ENCODE peak calls at places on chromosomes 1 and 21, in five cellular contexts. Y is right cardiac atrium; B is effector CD4-positive, alpha-beta T cell; G is substantia nigra; W is activated T-helper 1 cell treated with Interleukin-2 at 50 U/mL for 16 hours. C is an unnamed sample.

GRCh38 chr1:64894438-64895196 is 71.7 kb downstream of the JAK1 start:
- DNase-seq in Y (no peak), B (no peak), G (no peak), W (no peak), C (no peak)

GRCh38 chr1:161260939-161261858 is 2.7 kb downstream of the PCP4L1 start:
- DNase-seq in Y (no peak), B (no peak), G (no peak), W (no peak), C (no peak)

GRCh38 chr1:185559684-185560310 is 174.4 kb upstream of the HMCN1 start:
- DNase-seq in Y (peak), B (peak), G (peak), W (no peak), C (no peak)

GRCh38 chr1:8727809-8728213 is 89.6 kb downstream of the RERE start:
- DNase-seq in Y (peak), B (no peak), G (peak), W (no peak), C (peak)

GRCh38 chr1:108075055-108075454 is 110.1 kb upstream of the VAV3 start:
- DNase-seq in Y (no peak), B (no peak), G (no peak), W (no peak), C (no peak)

GRCh38 chr1:166170726-166171125 is 3.9 kb upstream of the FAM78B start:
- DNase-seq in Y (no peak), B (no peak), G (no peak), W (no peak), C (no peak)

GRCh38 chr21:33418686-33419085 is 15.5 kb downstream of the IFNGR2 start:
- DNase-seq in Y (peak), B (no peak), G (no peak), W (no peak), C (no peak)

GRCh38 chr21:20943476-20944085 is 54.6 kb upstream of the NCAM2 start:
- DNase-seq in Y (no peak), B (no peak), G (peak), W (no peak), C (peak)

C was measured in hippocampal formation.